ENCODE peak calls at places on chromosomes 5 and 9, in six cellular contexts. Q is mammary epithelial cell, Z is IMR-90, X is HepG2, W is fibroblast of lung, O is hepatocyte. I is an unnamed sample.

GRCh38 chr5:41721521-41721920 is 148.7 kb downstream of the OXCT1 start:
- DNase-seq in X (no peak), Z (peak; percentile 2), W (peak; percentile 43), O (no peak), Q (no peak), I (peak; percentile 1)

GRCh38 chr9:4721736-4722135 is 19.3 kb downstream of the AK3 start:
- DNase-seq in W (no peak), O (no peak), Z (no peak), Q (no peak), X (no peak), I (no peak)

GRCh38 chr9:129703667-129704355 is 38.4 kb downstream of the PRRX2 start:
- DNase-seq in W (peak; percentile 31), O (no peak), Q (no peak), Z (no peak), X (no peak), I (peak; percentile 95)

GRCh38 chr9:34547960-34548603 is 25.3 kb upstream of the ENHO start:
- DNase-seq in Z (peak; percentile 51), O (peak; percentile 87), W (peak; percentile 55), X (peak; percentile 38), Q (peak; percentile 29), I (peak; percentile 84)

GRCh38 chr5:43121565-43122484 is 1.1 kb downstream of the ZNF131 start:
- DNase-seq in W (peak; percentile 73), Q (peak; percentile 48), Z (peak; percentile 80), X (peak; percentile 8), O (peak; percentile 42), I (peak; percentile 82)

GRCh38 chr9:100352201-100352726 is 478 bp downstream of the TEX10 start:
- DNase-seq in Q (peak; percentile 41), Z (peak; percentile 10), X (no peak), O (peak; percentile 55), W (peak; percentile 18), I (peak; percentile 70)

GRCh38 chr5:163809480-163809879 is 304.1 kb downstream of the MAT2B start:
- DNase-seq in O (no peak), W (peak; percentile 76), X (no peak), Z (peak; percentile 45), Q (no peak), I (no peak)

GRCh38 chr9:120376101-120376500 is 203.9 kb downstream of the CDK5RAP2 start:
- DNase-seq in Q (no peak), O (no peak), Z (no peak), X (no peak), W (no peak), I (no peak)

GRCh38 chr9:27125936-27126335 is 16.9 kb downstream of the TEK start:
- DNase-seq in Z (peak; percentile 85), X (no peak), Q (peak; percentile 81), W (peak; percentile 92), O (no peak), I (no peak)

GRCh38 chr9:105206821-105207699 is 37.4 kb upstream of the SLC44A1 start:
- DNase-seq in W (peak; percentile 76), X (no peak), O (no peak), Q (no peak), Z (peak; percentile 50), I (peak; percentile 73)

GRCh38 chr5:113114559-113114958 is 138.0 kb downstream of the DCP2 start:
- DNase-seq in O (no peak), W (no peak), Q (no peak), X (no peak), Z (no peak), I (no peak)

GRCh38 chr5:59496524-59497134 is 396.9 kb downstream of the PDE4D start:
- DNase-seq in X (no peak), W (peak; percentile 15), Q (no peak), O (no peak), Z (peak; percentile 5), I (peak; percentile 48)

GRCh38 chr5:125262782-125263181 is 516.3 kb upstream of the ZNF608 start:
- DNase-seq in Z (peak; percentile 47), X (no peak), W (peak; percentile 13), Q (no peak), O (no peak), I (peak; percentile 7)

GRCh38 chr5:173734716-173735115 is 118.3 kb upstream of the BOD1 start:
- DNase-seq in X (no peak), W (no peak), O (no peak), Q (no peak), Z (no peak), I (no peak)
- H3K4me3 ChIP-seq in X (no peak overlapping the region), W (no peak overlapping the region), O (no peak overlapping the region), Q (no peak overlapping the region), Z (no peak overlapping the region), I (no peak overlapping the region)

DNA sequence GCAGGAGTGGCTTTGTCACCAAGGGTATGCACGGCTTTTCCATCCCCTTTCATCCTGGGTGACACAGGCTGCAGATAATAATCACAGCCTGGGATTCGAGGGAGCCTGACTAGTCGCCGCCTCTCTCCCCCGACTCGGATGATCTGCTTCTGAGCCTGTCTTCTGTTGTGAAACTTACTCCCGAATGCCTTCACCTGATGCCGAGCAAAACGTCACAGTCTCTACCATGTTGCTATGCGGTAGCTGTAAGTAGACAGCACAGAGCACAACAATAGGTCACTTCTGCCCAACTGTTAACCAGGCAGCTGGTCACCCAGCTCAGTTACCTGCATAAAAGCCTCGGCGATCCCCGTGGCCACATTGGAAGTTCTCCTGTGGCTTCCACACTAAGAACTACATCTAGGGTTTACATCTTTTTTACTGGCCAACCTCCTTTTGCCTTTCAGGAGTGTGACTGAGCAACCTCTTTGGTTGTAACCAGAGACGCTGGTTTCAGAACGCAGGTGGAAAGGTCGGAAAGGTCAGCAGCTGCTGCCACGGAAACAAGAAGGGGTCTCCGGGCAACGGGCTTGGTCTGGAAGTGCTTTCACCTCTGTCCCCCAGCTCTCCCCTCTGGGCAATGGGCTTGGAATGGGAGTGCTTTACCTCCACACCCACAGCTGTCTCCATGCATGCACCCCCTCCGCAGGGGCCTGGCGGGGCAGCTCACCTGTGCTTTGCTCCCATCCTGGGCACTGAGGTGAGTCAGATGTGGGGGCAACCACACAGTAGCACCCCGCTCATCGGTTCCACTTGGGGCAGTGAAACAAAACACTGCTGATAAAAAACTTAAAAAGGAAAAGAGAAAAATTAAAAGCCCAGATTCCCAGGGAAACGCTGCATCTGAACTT is 7.6 kb upstream of the PPP1R26 start:
- DNase-seq in Q (no peak), Z (peak; percentile 15), O (no peak), X (no peak), W (no peak), I (no peak)
- H2AFZ ChIP-seq in Q (no peak overlapping the region), Z (peak overlapping the region; percentile 40), O (no peak overlapping the region), X (no peak overlapping the region), W (no peak overlapping the region), I (no peak overlapping the region)

DNA sequence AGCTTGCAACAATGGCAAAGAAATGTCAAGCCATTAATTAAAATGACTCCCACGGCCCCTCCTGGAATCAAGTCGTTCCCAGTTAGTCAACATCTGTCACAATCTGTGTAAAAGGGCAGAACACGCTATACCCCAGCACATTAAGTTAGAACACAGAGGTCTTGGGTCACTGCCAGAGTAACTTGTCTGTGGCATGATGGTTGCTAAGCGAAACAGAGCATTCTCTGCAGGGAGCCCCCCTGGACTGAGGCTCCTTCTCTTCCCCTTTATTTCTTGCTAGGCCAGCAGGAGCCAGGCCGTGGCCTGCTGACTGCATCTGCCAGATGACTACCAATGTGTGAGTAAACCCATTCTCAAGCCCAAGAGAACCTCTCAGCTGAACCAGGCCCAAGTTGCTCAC is 51.9 kb upstream of the ZBED3 start:
- DNase-seq in Z (peak; percentile 10), X (no peak), Q (no peak), W (peak; percentile 87), O (peak; percentile 21), I (peak; percentile 80)
- H3K4me3 ChIP-seq in Z (no peak overlapping the region), X (no peak overlapping the region), Q (no peak overlapping the region), W (no peak overlapping the region), O (no peak overlapping the region), I (no peak overlapping the region)

GRCh38 chr5:179902763-179903158 is 4.9 kb downstream of the TBC1D9B start:
- DNase-seq in Z (no peak), X (no peak), W (no peak), Q (no peak), O (no peak), I (no peak)
- H2AFZ ChIP-seq in Z (no peak overlapping the region), X (no peak overlapping the region), W (no peak overlapping the region), Q (no peak overlapping the region), O (no peak overlapping the region), I (no peak overlapping the region)

GRCh38 chr5:123087173-123088030 is 1.6 kb upstream of the PRDM6 start:
- DNase-seq in Q (no peak), W (no peak), X (no peak), O (no peak), Z (no peak), I (no peak)

GRCh38 chr5:123089572-123089970 is 530 bp downstream of the PRDM6 start:
- DNase-seq in X (peak; percentile 12), O (peak; percentile 60), Z (peak; percentile 52), Q (peak; percentile 40), W (peak; percentile 53), I (peak; percentile 73)

GRCh38 chr5:123089971-123090640 is 1.1 kb downstream of the PRDM6 start:
- DNase-seq in Z (peak; percentile 27), Q (no peak), X (no peak), W (no peak), O (peak; percentile 48), I (peak; percentile 70)

GRCh38 chr5:123086376-123087055 is 2.5 kb upstream of the PRDM6 start:
- DNase-seq in O (no peak), X (no peak), W (no peak), Z (no peak), Q (no peak), I (no peak)

DNA sequence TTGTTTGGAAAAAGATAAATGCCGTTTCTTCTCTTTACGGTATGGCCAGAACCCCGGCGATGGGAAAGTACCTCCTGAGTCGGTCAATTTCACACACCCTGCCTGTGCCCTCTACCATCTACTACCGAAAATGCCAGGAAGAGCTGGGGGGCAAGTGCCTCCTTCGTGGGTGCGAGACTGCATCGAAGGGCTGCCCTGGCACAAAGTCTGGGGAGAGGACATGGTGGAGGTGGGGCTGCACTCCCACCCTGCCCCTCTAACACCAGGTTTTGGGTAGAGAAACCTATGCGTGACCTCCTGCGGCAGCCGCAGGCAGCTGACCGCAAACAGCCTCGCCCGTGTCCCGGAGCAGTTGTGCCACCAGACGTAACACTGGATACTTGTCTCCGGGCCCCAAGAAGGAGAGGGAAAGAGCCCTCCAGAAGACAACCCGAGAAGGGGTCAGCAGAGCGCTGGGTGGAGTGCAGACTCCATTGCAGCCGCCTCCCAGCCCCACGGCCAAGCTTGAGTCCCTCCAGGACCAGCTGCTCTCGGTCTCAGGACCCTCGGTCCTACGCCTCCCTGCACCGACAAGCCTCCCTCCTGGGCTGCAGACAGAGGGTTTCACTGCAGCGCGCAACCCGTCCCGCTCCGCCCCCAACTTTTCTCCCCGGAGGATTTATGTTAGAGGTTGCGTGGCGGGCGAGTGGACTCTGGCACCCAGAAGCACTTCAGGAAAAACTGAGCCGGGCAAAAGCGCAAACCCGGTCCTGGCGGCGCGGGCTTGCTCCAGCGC is 823 bp upstream of the PRDM6 start:
- DNase-seq in Z (no peak), W (no peak), Q (no peak), X (peak; percentile 3), O (peak; percentile 56), I (peak; percentile 60)
- H3K4me3 ChIP-seq in Z (peak overlapping the region; percentile 58), W (peak overlapping the region; percentile 83), Q (no peak overlapping the region), X (no peak overlapping the region), O (peak overlapping the region; percentile 30), I (peak overlapping the region; percentile 80)

GRCh38 chr9:32523910-32524309 is 2.1 kb downstream of the RIGI start:
- DNase-seq in Z (no peak), O (no peak), W (no peak), X (peak; percentile 9), Q (no peak), I (no peak)
- H2AFZ ChIP-seq in Z (no peak overlapping the region), O (no peak overlapping the region), W (no peak overlapping the region), X (no peak overlapping the region), Q (no peak overlapping the region), I (no peak overlapping the region)

I was measured in GM23248.